ENCODE peak calls at places on chromosomes 12 and 14, in eight cellular contexts. One of them, this sample, is unnamed.

GRCh38 chr12:89384050-89384749 is 31.9 kb upstream of the DUSP6 start:
- DNase-seq in lower leg skin: peak
- DNase-seq in GM12892: no peak
- DNase-seq in stomach: peak
- DNase-seq in HCT116: no peak
- DNase-seq in suprapubic skin: no peak
- DNase-seq in heart left ventricle: peak
- DNase-seq in endothelial cell of umbilical vein: peak
- DNase-seq in this sample: peak

GRCh38 chr12:23093488-23093887 is 468.5 kb downstream of the ETNK1 start:
- DNase-seq in heart left ventricle: no peak
- DNase-seq in GM12892: no peak
- DNase-seq in endothelial cell of umbilical vein: no peak
- DNase-seq in lower leg skin: no peak
- DNase-seq in stomach: no peak
- DNase-seq in HCT116: no peak
- DNase-seq in suprapubic skin: no peak
- DNase-seq in this sample: no peak

GRCh38 chr12:27969011-27969900 is 3.3 kb downstream of the PTHLH start:
- DNase-seq in suprapubic skin: no peak
- DNase-seq in stomach: no peak
- DNase-seq in GM12892: no peak
- DNase-seq in HCT116: no peak
- DNase-seq in lower leg skin: no peak
- DNase-seq in heart left ventricle: no peak
- DNase-seq in endothelial cell of umbilical vein: peak
- DNase-seq in this sample: peak

GRCh38 chr12:20212036-20212435 is 156.3 kb upstream of the PDE3A start:
- DNase-seq in suprapubic skin: no peak
- DNase-seq in HCT116: no peak
- DNase-seq in lower leg skin: no peak
- DNase-seq in endothelial cell of umbilical vein: peak
- DNase-seq in heart left ventricle: no peak
- DNase-seq in stomach: no peak
- DNase-seq in GM12892: no peak
- DNase-seq in this sample: no peak

GRCh38 chr12:126874427-126875026 is 1392.4 kb upstream of the TMEM132C start:
- DNase-seq in lower leg skin: no peak
- DNase-seq in endothelial cell of umbilical vein: no peak
- DNase-seq in heart left ventricle: peak
- DNase-seq in GM12892: peak
- DNase-seq in HCT116: peak
- DNase-seq in suprapubic skin: no peak
- DNase-seq in stomach: peak
- DNase-seq in this sample: peak

GRCh38 chr14:36553650-36554260 is 28.7 kb downstream of the NKX2-8 start:
- DNase-seq in suprapubic skin: no peak
- DNase-seq in GM12892: no peak
- DNase-seq in endothelial cell of umbilical vein: peak
- DNase-seq in stomach: no peak
- DNase-seq in heart left ventricle: no peak
- DNase-seq in lower leg skin: no peak
- DNase-seq in HCT116: peak
- DNase-seq in this sample: no peak

GRCh38 chr12:64598831-64599230 is 11.5 kb upstream of the RASSF3 start:
- DNase-seq in suprapubic skin: no peak
- DNase-seq in lower leg skin: no peak
- DNase-seq in GM12892: no peak
- DNase-seq in HCT116: no peak
- DNase-seq in heart left ventricle: no peak
- DNase-seq in endothelial cell of umbilical vein: no peak
- DNase-seq in stomach: no peak
- DNase-seq in this sample: no peak

GRCh38 chr14:46051801-46052200 is 599.8 kb downstream of the RPL10L start:
- DNase-seq in heart left ventricle: no peak
- DNase-seq in HCT116: no peak
- DNase-seq in stomach: no peak
- DNase-seq in GM12892: no peak
- DNase-seq in lower leg skin: no peak
- DNase-seq in suprapubic skin: no peak
- DNase-seq in endothelial cell of umbilical vein: no peak
- DNase-seq in this sample: no peak

GRCh38 chr12:122014781-122015180 is 6.9 kb upstream of the BCL7A start:
- DNase-seq in stomach: no peak
- DNase-seq in endothelial cell of umbilical vein: no peak
- DNase-seq in HCT116: no peak
- DNase-seq in suprapubic skin: no peak
- DNase-seq in heart left ventricle: no peak
- DNase-seq in lower leg skin: no peak
- DNase-seq in GM12892: no peak
- DNase-seq in this sample: no peak

GRCh38 chr12:127125607-127126259 is 1141.2 kb upstream of the TMEM132C start:
- DNase-seq in stomach: no peak
- DNase-seq in HCT116: peak
- DNase-seq in lower leg skin: no peak
- DNase-seq in suprapubic skin: no peak
- DNase-seq in endothelial cell of umbilical vein: no peak
- DNase-seq in heart left ventricle: no peak
- DNase-seq in GM12892: no peak
- DNase-seq in this sample: no peak

GRCh38 chr14:65866906-65867305 is 454.4 kb downstream of the FUT8 start:
- DNase-seq in lower leg skin: no peak
- DNase-seq in GM12892: no peak
- DNase-seq in endothelial cell of umbilical vein: no peak
- DNase-seq in heart left ventricle: no peak
- DNase-seq in stomach: no peak
- DNase-seq in suprapubic skin: no peak
- DNase-seq in HCT116: no peak
- DNase-seq in this sample: no peak

GRCh38 chr12:44873898-44874297 is 2.2 kb downstream of the NELL2 start:
- DNase-seq in stomach: no peak
- DNase-seq in suprapubic skin: no peak
- DNase-seq in heart left ventricle: no peak
- DNase-seq in lower leg skin: no peak
- DNase-seq in GM12892: no peak
- DNase-seq in endothelial cell of umbilical vein: no peak
- DNase-seq in HCT116: peak
- DNase-seq in this sample: no peak

GRCh38 chr12:64675795-64676194 is 65.5 kb downstream of the RASSF3 start:
- DNase-seq in suprapubic skin: no peak
- DNase-seq in lower leg skin: no peak
- DNase-seq in endothelial cell of umbilical vein: peak
- DNase-seq in HCT116: no peak
- DNase-seq in GM12892: no peak
- DNase-seq in stomach: peak
- DNase-seq in heart left ventricle: peak
- DNase-seq in this sample: peak

GRCh38 chr12:132339856-132340255 is 10.5 kb upstream of the GALNT9 start:
- DNase-seq in lower leg skin: no peak
- DNase-seq in GM12892: no peak
- DNase-seq in HCT116: no peak
- DNase-seq in endothelial cell of umbilical vein: no peak
- DNase-seq in suprapubic skin: no peak
- DNase-seq in stomach: no peak
- DNase-seq in heart left ventricle: no peak
- DNase-seq in this sample: no peak

GRCh38 chr14:77278461-77279230 is 7.6 kb upstream of the NGB start:
- DNase-seq in endothelial cell of umbilical vein: no peak
- DNase-seq in HCT116: no peak
- DNase-seq in heart left ventricle: no peak
- DNase-seq in GM12892: no peak
- DNase-seq in stomach: no peak
- DNase-seq in lower leg skin: no peak
- DNase-seq in suprapubic skin: no peak
- DNase-seq in this sample: no peak
- TF ChIP-seq POLR2A in endothelial cell of umbilical vein: no peak
- TF ChIP-seq POLR2A in HCT116: no peak
- TF ChIP-seq POLR2A in heart left ventricle: no peak
- TF ChIP-seq POLR2A in GM12892: no peak
- TF ChIP-seq POLR2A in stomach: no peak
- TF ChIP-seq POLR2A in lower leg skin: no peak
- TF ChIP-seq POLR2A in suprapubic skin: no peak
- TF ChIP-seq POLR2A in this sample: no peak

GRCh38 chr12:48683534-48683933 is 1.5 kb upstream of the KANSL2 start:
- DNase-seq in stomach: no peak
- DNase-seq in HCT116: no peak
- DNase-seq in lower leg skin: no peak
- DNase-seq in heart left ventricle: no peak
- DNase-seq in suprapubic skin: no peak
- DNase-seq in GM12892: no peak
- DNase-seq in endothelial cell of umbilical vein: no peak
- DNase-seq in this sample: no peak

GRCh38 chr12:48687595-48687994 is 5.6 kb upstream of the KANSL2 start:
- DNase-seq in heart left ventricle: no peak
- DNase-seq in lower leg skin: no peak
- DNase-seq in GM12892: no peak
- DNase-seq in endothelial cell of umbilical vein: no peak
- DNase-seq in HCT116: no peak
- DNase-seq in suprapubic skin: no peak
- DNase-seq in stomach: no peak
- DNase-seq in this sample: no peak

GRCh38 chr12:48682927-48683326 is 889 bp upstream of the KANSL2 start:
- DNase-seq in HCT116: no peak
- DNase-seq in heart left ventricle: no peak
- DNase-seq in stomach: no peak
- DNase-seq in endothelial cell of umbilical vein: no peak
- DNase-seq in lower leg skin: no peak
- DNase-seq in GM12892: no peak
- DNase-seq in suprapubic skin: no peak
- DNase-seq in this sample: no peak

GRCh38 chr12:48686615-48687334 is 4.7 kb upstream of the KANSL2 start:
- DNase-seq in endothelial cell of umbilical vein: no peak
- DNase-seq in lower leg skin: no peak
- DNase-seq in GM12892: no peak
- DNase-seq in suprapubic skin: no peak
- DNase-seq in stomach: no peak
- DNase-seq in heart left ventricle: no peak
- DNase-seq in HCT116: no peak
- DNase-seq in this sample: no peak

GRCh38 chr12:48686037-48686595 is 4.1 kb upstream of the KANSL2 start:
- DNase-seq in heart left ventricle: no peak
- DNase-seq in lower leg skin: no peak
- DNase-seq in HCT116: no peak
- DNase-seq in endothelial cell of umbilical vein: no peak
- DNase-seq in stomach: no peak
- DNase-seq in GM12892: no peak
- DNase-seq in suprapubic skin: no peak
- DNase-seq in this sample: no peak
- TF ChIP-seq POLR2A in heart left ventricle: no peak
- TF ChIP-seq POLR2A in lower leg skin: no peak
- TF ChIP-seq POLR2A in HCT116: no peak
- TF ChIP-seq POLR2A in endothelial cell of umbilical vein: no peak
- TF ChIP-seq POLR2A in stomach: no peak
- TF ChIP-seq POLR2A in GM12892: no peak
- TF ChIP-seq POLR2A in suprapubic skin: no peak
- TF ChIP-seq POLR2A in this sample: no peak

GRCh38 chr14:74951443-74952194 is 3.8 kb downstream of the PGF start:
- DNase-seq in lower leg skin: no peak
- DNase-seq in endothelial cell of umbilical vein: no peak
- DNase-seq in stomach: no peak
- DNase-seq in HCT116: no peak
- DNase-seq in GM12892: no peak
- DNase-seq in suprapubic skin: no peak
- DNase-seq in heart left ventricle: peak
- DNase-seq in this sample: peak

GRCh38 chr14:74950795-74951442 is 4.5 kb downstream of the PGF start:
- DNase-seq in heart left ventricle: no peak
- DNase-seq in lower leg skin: no peak
- DNase-seq in stomach: peak
- DNase-seq in HCT116: no peak
- DNase-seq in endothelial cell of umbilical vein: no peak
- DNase-seq in GM12892: no peak
- DNase-seq in suprapubic skin: no peak
- DNase-seq in this sample: no peak

GRCh38 chr14:74949211-74949610 is 6.2 kb downstream of the PGF start:
- DNase-seq in stomach: no peak
- DNase-seq in endothelial cell of umbilical vein: no peak
- DNase-seq in heart left ventricle: no peak
- DNase-seq in GM12892: no peak
- DNase-seq in lower leg skin: no peak
- DNase-seq in HCT116: no peak
- DNase-seq in suprapubic skin: no peak
- DNase-seq in this sample: peak

GRCh38 chr14:74948228-74949175 is 6.9 kb downstream of the PGF start:
- DNase-seq in endothelial cell of umbilical vein: no peak
- DNase-seq in stomach: no peak
- DNase-seq in HCT116: no peak
- DNase-seq in heart left ventricle: no peak
- DNase-seq in lower leg skin: no peak
- DNase-seq in GM12892: no peak
- DNase-seq in suprapubic skin: no peak
- DNase-seq in this sample: peak

DNA sequence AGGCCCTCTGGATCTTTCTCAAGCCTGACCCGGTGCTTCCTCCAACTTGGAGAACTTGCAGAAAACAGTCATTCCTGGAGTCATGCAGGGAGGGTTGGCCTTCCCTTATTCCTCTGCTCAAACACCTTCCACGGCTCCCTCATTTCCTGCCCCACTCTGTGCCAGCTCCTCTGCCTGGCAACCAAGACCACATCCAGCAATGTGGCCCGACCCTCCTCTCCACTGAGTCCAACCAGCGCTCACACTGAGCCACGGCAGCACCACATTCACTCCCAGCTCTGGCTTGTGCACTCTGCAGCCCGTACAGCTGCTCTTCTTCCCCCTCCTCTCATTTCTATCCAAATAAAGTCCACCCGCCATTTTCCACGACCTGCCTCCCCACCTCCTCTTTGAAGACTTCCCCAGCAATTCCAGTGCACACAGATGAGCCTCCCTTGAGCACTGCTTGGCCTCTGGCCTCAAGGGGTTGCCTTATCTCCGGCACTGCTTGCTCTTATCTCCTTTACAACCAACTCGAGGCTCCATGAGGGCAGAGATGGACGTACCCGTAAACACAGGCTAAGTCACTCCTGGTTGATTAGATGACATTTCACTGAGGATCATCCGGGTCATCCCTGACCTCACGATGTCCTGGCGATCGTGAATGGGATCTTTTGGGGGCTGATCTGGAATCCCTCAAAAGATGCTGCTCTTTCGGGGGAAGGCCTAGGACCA is 5.4 kb downstream of the PGF start:
- DNase-seq in stomach: no peak
- DNase-seq in GM12892: no peak
- DNase-seq in suprapubic skin: no peak
- DNase-seq in lower leg skin: no peak
- DNase-seq in heart left ventricle: no peak
- DNase-seq in HCT116: no peak
- DNase-seq in endothelial cell of umbilical vein: no peak
- DNase-seq in this sample: peak
- TF ChIP-seq POLR2A in stomach: no peak
- TF ChIP-seq POLR2A in GM12892: no peak
- TF ChIP-seq POLR2A in suprapubic skin: no peak
- TF ChIP-seq POLR2A in lower leg skin: no peak
- TF ChIP-seq POLR2A in heart left ventricle: no peak
- TF ChIP-seq POLR2A in HCT116: no peak
- TF ChIP-seq POLR2A in endothelial cell of umbilical vein: peak
- TF ChIP-seq POLR2A in this sample: no peak

DNA sequence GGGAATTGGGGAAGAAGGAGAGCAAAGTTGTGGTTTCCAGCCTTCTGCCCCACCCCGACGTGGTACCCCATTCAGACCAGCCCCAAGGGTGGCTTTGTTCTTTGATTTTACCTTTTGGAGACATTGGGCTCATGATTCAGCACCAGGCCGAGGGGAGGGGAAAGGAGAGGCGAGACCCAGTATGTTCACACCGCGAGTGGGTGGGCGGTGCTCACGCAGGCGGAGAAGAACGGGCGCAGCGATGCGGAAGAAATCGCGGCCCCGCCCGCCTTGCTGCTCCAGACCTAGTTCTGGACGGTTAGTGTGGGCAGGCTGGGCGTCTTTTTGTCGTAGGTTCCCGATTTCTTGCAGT is 960 bp downstream of the ATL1 start:
- DNase-seq in HCT116: no peak
- DNase-seq in GM12892: peak
- DNase-seq in lower leg skin: peak
- DNase-seq in suprapubic skin: peak
- DNase-seq in stomach: peak
- DNase-seq in endothelial cell of umbilical vein: peak
- DNase-seq in heart left ventricle: peak
- DNase-seq in this sample: peak
- TF ChIP-seq POLR2A in HCT116: peak
- TF ChIP-seq POLR2A in GM12892: no peak
- TF ChIP-seq POLR2A in lower leg skin: no peak
- TF ChIP-seq POLR2A in suprapubic skin: no peak
- TF ChIP-seq POLR2A in stomach: no peak
- TF ChIP-seq POLR2A in endothelial cell of umbilical vein: no peak
- TF ChIP-seq POLR2A in heart left ventricle: no peak
- TF ChIP-seq POLR2A in this sample: peak

This sample was measured in sigmoid colon.